ENCODE peak calls at places on chromosomes 3 and 15, in ten cellular contexts. R is HFF-Myc, M is uterus, U is heart left ventricle, K is endodermal cell, H is cardiac muscle cell, T is BJ, O is left lung, I is suprapubic skin, F is right cardiac atrium. C is an unnamed sample.

GRCh38 chr15:58332676-58333400 is 99.0 kb upstream of the LIPC start:
- DNase-seq in R (peak; percentile 55), M (no peak), U (no peak), K (no peak), H (peak; percentile 28), T (peak; percentile 77), O (no peak), I (no peak), F (no peak), C (no peak)

GRCh38 chr15:95368211-95368610 is 962.3 kb upstream of the NR2F2 start:
- DNase-seq in R (no peak), M (no peak), U (no peak), K (no peak), H (peak; percentile 21), T (no peak), O (no peak), I (no peak), F (peak; percentile 31), C (no peak)

GRCh38 chr3:131917006-131917405 is 117.8 kb downstream of the CPNE4 start:
- DNase-seq in R (no peak), M (no peak), U (no peak), K (no peak), H (no peak), T (no peak), O (no peak), I (no peak), F (no peak), C (no peak)

GRCh38 chr3:157136647-157137387 is 23.1 kb downstream of the CCNL1 start:
- DNase-seq in R (no peak), M (no peak), U (no peak), K (no peak), H (peak; percentile 72), T (no peak), O (peak; percentile 74), I (no peak), F (peak; percentile 67), C (no peak)

GRCh38 chr3:89690649-89691048 is 583.2 kb downstream of the EPHA3 start:
- DNase-seq in R (peak; percentile 9), M (no peak), U (no peak), K (no peak), H (peak; percentile 27), T (no peak), O (no peak), I (no peak), F (no peak), C (no peak)

GRCh38 chr3:36653095-36653494 is 111.3 kb downstream of the DCLK3 start:
- DNase-seq in R (peak; percentile 15), M (no peak), U (no peak), K (no peak), H (no peak), T (no peak), O (no peak), I (no peak), F (no peak), C (no peak)

GRCh38 chr15:57950381-57950946 is 115.0 kb downstream of the ALDH1A2 start:
- DNase-seq in R (no peak), M (no peak), U (no peak), K (no peak), H (no peak), T (no peak), O (no peak), I (no peak), F (no peak), C (no peak)

GRCh38 chr3:5014431-5014830 is 35.2 kb downstream of the BHLHE40 start:
- DNase-seq in R (no peak), M (no peak), U (no peak), K (no peak), H (no peak), T (no peak), O (no peak), I (no peak), F (no peak), C (peak; percentile 79)

GRCh38 chr3:153958635-153959320 is 162.4 kb upstream of the ARHGEF26 start:
- DNase-seq in R (no peak), M (no peak), U (no peak), K (no peak), H (peak; percentile 38), T (no peak), O (no peak), I (no peak), F (no peak), C (no peak)

GRCh38 chr3:152611905-152612304 is 223.0 kb upstream of the P2RY1 start:
- DNase-seq in R (no peak), M (no peak), U (no peak), K (no peak), H (no peak), T (no peak), O (no peak), I (no peak), F (no peak), C (no peak)

GRCh38 chr15:35737521-35737920 is 191.6 kb upstream of the DPH6 start:
- DNase-seq in R (no peak), M (no peak), U (no peak), K (no peak), H (no peak), T (no peak), O (no peak), I (no peak), F (no peak), C (no peak)

GRCh38 chr3:141307351-141308059 is 60.8 kb upstream of the ZBTB38 start:
- DNase-seq in R (no peak), M (no peak), U (no peak), K (no peak), H (no peak), T (no peak), O (no peak), I (no peak), F (no peak), C (no peak)
- H3K4me3 ChIP-seq in R (no peak overlapping the region), M (no peak overlapping the region), U (no peak overlapping the region), K (no peak overlapping the region), H (no peak overlapping the region), T (no peak overlapping the region), O (no peak overlapping the region), I (no peak overlapping the region), F (no peak overlapping the region), C (no peak overlapping the region)

GRCh38 chr15:72671531-72671930 is 14.5 kb downstream of the HIGD2B start:
- DNase-seq in R (no peak), M (no peak), U (no peak), K (no peak), H (no peak), T (no peak), O (no peak), I (no peak), F (no peak), C (no peak)
- H3K4me3 ChIP-seq in R (no peak overlapping the region), M (no peak overlapping the region), U (no peak overlapping the region), K (no peak overlapping the region), H (no peak overlapping the region), T (no peak overlapping the region), O (no peak overlapping the region), I (no peak overlapping the region), F (no peak overlapping the region), C (no peak overlapping the region)

GRCh38 chr3:23455775-23456174 is 252.6 kb downstream of the UBE2E2 start:
- DNase-seq in R (no peak), M (no peak), U (no peak), K (no peak), H (peak; percentile 87), T (peak; percentile 39), O (no peak), I (no peak), F (no peak), C (no peak)

GRCh38 chr3:23457697-23458096 is 254.6 kb downstream of the UBE2E2 start:
- DNase-seq in R (no peak), M (no peak), U (no peak), K (no peak), H (no peak), T (no peak), O (no peak), I (no peak), F (no peak), C (no peak)

GRCh38 chr3:23461069-23461468 is 257.9 kb downstream of the UBE2E2 start:
- DNase-seq in R (peak; percentile 38), M (no peak), U (no peak), K (no peak), H (no peak), T (no peak), O (no peak), I (no peak), F (no peak), C (no peak)

GRCh38 chr3:23459437-23459836 is 256.3 kb downstream of the UBE2E2 start:
- DNase-seq in R (no peak), M (no peak), U (no peak), K (no peak), H (no peak), T (no peak), O (no peak), I (no peak), F (no peak), C (no peak)

DNA sequence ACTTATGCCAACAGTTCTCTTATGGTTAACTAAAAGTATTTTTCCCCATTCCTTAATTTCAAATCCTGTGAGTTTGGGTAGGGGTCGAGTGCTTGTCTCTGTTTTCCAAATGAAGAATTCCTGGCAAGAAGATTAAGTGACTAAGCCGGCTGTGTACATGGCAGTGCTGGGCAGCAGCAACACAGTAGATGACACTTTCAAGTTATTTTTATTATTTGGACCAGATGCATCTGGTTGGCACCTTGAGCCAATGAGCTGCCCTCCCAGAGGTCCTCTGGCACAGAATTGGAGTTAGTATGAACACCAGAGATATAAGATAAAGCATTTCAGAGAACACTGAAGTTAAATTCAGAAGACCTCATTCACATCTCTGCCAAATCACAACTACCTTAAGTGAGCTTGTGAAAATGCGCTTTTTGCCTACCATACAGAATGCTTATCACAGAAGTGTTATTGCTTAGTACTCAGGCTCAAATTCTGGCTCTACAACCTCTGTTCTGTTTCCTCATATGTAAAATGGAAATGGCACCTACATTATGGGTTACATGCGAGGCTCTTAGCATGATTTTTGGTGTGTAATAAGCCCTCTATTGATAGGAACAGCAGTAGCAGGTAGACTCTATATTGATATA is 256.9 kb downstream of the UBE2E2 start:
- DNase-seq in R (no peak), M (no peak), U (peak; percentile 44), K (no peak), H (no peak), T (no peak), O (no peak), I (no peak), F (peak; percentile 52), C (no peak)
- H3K4me3 ChIP-seq in R (no peak overlapping the region), M (no peak overlapping the region), U (no peak overlapping the region), K (no peak overlapping the region), H (no peak overlapping the region), T (no peak overlapping the region), O (no peak overlapping the region), I (no peak overlapping the region), F (no peak overlapping the region), C (no peak overlapping the region)

GRCh38 chr3:135503429-135504083 is 462.0 kb upstream of the PPP2R3A start:
- DNase-seq in R (peak; percentile 11), M (peak; percentile 21), U (peak; percentile 35), K (peak; percentile 97), H (peak; percentile 61), T (peak; percentile 9), O (peak; percentile 36), I (no peak), F (peak; percentile 86), C (peak; percentile 94)

GRCh38 chr3:135500034-135500433 is 465.5 kb upstream of the PPP2R3A start:
- DNase-seq in R (no peak), M (no peak), U (no peak), K (no peak), H (no peak), T (no peak), O (no peak), I (no peak), F (no peak), C (no peak)

GRCh38 chr3:135499426-135499825 is 466.1 kb upstream of the PPP2R3A start:
- DNase-seq in R (no peak), M (no peak), U (no peak), K (no peak), H (no peak), T (no peak), O (no peak), I (no peak), F (no peak), C (no peak)

GRCh38 chr3:135504084-135504685 is 461.3 kb upstream of the PPP2R3A start:
- DNase-seq in R (no peak), M (no peak), U (no peak), K (no peak), H (no peak), T (no peak), O (no peak), I (no peak), F (no peak), C (no peak)
- H3K4me3 ChIP-seq in R (no peak overlapping the region), M (no peak overlapping the region), U (no peak overlapping the region), K (no peak overlapping the region), H (no peak overlapping the region), T (no peak overlapping the region), O (no peak overlapping the region), I (no peak overlapping the region), F (no peak overlapping the region), C (no peak overlapping the region)

C was measured in neural progenitor cell.